ENCODE peak calls at places on chromosome 19, in seven cellular contexts. Y is CD4-positive, alpha-beta T cell; O is HFF-Myc; F is tibial nerve; A is cardiac muscle cell; P is astrocyte of the spinal cord; Q is cardiac fibroblast. V is an unnamed sample.

GRCh38 chr19:17202249-17202648 is 12.9 kb upstream of the USE1 start:
- DNase-seq in P (no peak), O (no peak), Q (no peak), Y (no peak), A (no peak), F (no peak), V (no peak)

GRCh38 chr19:37948362-37948761 is 41.4 kb downstream of the SIPA1L3 start:
- DNase-seq in A (no peak), O (no peak), Y (no peak), P (no peak), Q (no peak), F (no peak), V (no peak)

GRCh38 chr19:30378701-30379100 is 6.5 kb downstream of the ZNF536 start:
- DNase-seq in F (no peak), O (no peak), A (no peak), Q (no peak), P (no peak), Y (no peak), V (no peak)

GRCh38 chr19:56350416-56351045 is 35.9 kb upstream of the ZSCAN5A start:
- DNase-seq in Q (peak), F (no peak), Y (peak), O (peak), P (peak), A (peak), V (peak)

GRCh38 chr19:5145521-5146511 is 176.9 kb downstream of the KDM4B start:
- DNase-seq in F (no peak), Q (no peak), Y (no peak), O (no peak), P (no peak), A (no peak), V (no peak)

GRCh38 chr19:709196-709964 is 645 bp downstream of the PALM start:
- DNase-seq in O (no peak), P (no peak), F (no peak), Q (no peak), A (peak), Y (no peak), V (no peak)

GRCh38 chr19:38340927-38341326 is 5.3 kb downstream of the CATSPERG start:
- DNase-seq in O (no peak), F (no peak), A (no peak), P (no peak), Y (no peak), Q (no peak), V (no peak)

GRCh38 chr19:1087813-1088418 is 7.3 kb downstream of the POLR2E start:
- DNase-seq in F (no peak), O (no peak), Y (peak), P (no peak), Q (no peak), A (no peak), V (no peak)

GRCh38 chr19:7908078-7908699 is 4.5 kb downstream of the MAP2K7 start:
- DNase-seq in P (no peak), A (no peak), O (no peak), Q (no peak), F (no peak), Y (no peak), V (no peak)

GRCh38 chr19:38425810-38426466 is at the start of gene RASGRP4:
- DNase-seq in P (no peak), A (no peak), Y (peak), Q (no peak), F (no peak), O (no peak), V (no peak)

GRCh38 chr19:3479177-3479818 is 1.0 kb downstream of the SMIM24 start:
- DNase-seq in O (no peak), Q (peak), Y (no peak), F (no peak), A (peak), P (no peak), V (no peak)

GRCh38 chr19:37303591-37304171 is 67.2 kb upstream of the ZNF527 start:
- DNase-seq in P (no peak), F (no peak), Q (no peak), O (no peak), Y (no peak), A (peak), V (no peak)

GRCh38 chr19:47056416-47056815 is 8.0 kb upstream of the TMEM160 start:
- DNase-seq in F (no peak), Q (no peak), P (no peak), O (no peak), Y (no peak), A (no peak), V (no peak)

GRCh38 chr19:7673995-7674667 is 2.8 kb upstream of the MCEMP1 start:
- DNase-seq in Y (no peak), P (peak), F (no peak), O (peak), A (peak), Q (peak), V (no peak)

GRCh38 chr19:51368366-51369282 is at the start of gene CLDND2:
- DNase-seq in F (no peak), Y (no peak), A (no peak), O (no peak), Q (no peak), P (no peak), V (no peak)

GRCh38 chr19:31658993-31659896 is 310.0 kb upstream of the TSHZ3 start:
- DNase-seq in O (no peak), F (no peak), A (no peak), Q (no peak), Y (no peak), P (no peak), V (no peak)

GRCh38 chr19:46056536-46056935 is 15.7 kb upstream of the IGFL4 start:
- DNase-seq in A (no peak), Y (no peak), F (no peak), Q (no peak), P (no peak), O (no peak), V (no peak)

DNA sequence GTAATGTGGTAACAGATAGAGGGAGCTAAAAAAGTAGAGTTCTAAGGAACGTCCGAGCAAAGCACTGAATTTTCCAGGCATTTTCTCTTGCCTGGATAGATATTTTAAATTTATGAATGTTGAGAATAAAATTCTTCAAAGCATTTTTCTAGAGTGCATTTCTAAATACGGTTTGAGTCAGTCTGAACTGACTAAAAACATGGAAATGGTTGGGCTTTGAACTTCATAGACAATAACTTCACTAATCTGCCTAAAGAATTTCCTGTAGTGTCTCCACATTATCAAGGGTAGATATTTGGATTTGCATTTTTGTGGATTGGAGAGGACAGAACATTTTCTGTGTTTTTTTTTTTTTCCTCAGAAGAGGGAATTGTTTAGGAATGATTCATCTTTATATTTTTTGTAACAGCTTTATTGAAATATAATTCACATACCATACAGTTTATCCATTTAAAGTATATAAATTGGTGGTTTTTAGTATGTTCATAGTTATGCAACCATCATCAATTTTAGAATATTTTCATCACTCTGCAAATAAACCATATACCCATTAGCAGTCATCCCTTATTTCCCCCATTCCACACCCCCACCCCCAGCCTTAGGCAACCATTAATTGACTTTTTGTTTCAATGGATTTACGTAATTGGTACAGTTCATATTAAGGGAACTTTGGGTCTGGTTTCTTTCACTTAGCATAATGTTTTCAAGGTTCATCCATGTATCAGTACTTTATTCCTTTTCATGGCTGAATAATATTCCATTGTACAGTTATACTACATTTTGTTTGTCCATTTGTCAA is 20.7 kb downstream of the GARRE1 start:
- DNase-seq in Y (no peak), F (no peak), P (peak), A (no peak), Q (peak), O (no peak), V (peak)
- TF ChIP-seq CTCF in Y (no peak), F (no peak), P (peak), A (no peak), Q (no peak), O (no peak), V (peak)

GRCh38 chr19:12555456-12555930 is 4.2 kb upstream of the ZNF564 start:
- DNase-seq in Y (no peak), P (no peak), O (no peak), A (no peak), F (no peak), Q (no peak), V (no peak)
- TF ChIP-seq CTCF in Y (no peak), P (no peak), O (no peak), A (peak), F (no peak), Q (no peak), V (no peak)

DNA sequence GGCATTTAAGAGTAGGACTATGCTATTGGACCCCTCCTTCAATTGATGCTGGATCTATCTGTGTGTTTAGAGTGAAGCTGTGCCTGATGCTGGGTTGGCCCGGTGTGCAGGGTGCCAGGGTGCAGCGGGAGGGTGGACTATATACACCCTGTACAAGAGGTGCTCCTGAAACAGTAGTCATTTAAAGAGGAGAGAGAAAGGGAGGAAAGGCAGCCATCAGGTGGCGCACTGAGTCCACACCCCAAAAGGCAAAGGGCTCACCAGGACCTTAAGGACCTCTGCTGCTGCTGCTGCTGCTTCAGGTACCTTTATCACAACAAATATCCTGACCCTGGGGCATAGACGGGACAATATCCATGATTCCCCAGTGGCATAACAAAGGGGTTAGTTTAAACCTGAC is 39.4 kb downstream of the ZNF136 start:
- DNase-seq in Q (peak), O (no peak), A (peak), F (no peak), P (no peak), Y (peak), V (no peak)
- TF ChIP-seq CTCF in Q (peak), O (no peak), A (peak), F (no peak), P (no peak), Y (peak), V (no peak)

DNA sequence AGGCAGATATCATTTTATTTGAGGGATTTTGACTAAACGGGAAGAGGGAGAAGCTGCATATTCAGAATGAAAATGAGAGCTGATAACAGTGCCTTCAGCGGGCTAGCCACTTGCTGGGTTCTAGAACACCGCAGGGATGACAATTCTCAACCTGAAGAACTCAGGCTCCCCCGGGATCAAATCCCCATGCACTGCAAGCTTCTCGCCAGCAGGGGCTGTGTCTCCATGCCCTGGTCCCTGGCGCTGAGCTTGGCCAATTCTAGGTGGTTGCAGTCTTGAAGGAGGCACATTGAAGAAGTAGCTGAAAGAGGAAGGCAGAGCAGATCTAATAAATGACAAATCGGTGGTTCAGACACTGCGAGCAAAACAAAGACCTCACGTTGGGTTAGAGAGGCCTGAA is 128.7 kb downstream of the UQCRFS1 start:
- DNase-seq in F (no peak), A (peak), P (no peak), Q (peak), Y (no peak), O (no peak), V (no peak)
- TF ChIP-seq CTCF in F (no peak), A (peak), P (no peak), Q (peak), Y (no peak), O (no peak), V (no peak)

DNA sequence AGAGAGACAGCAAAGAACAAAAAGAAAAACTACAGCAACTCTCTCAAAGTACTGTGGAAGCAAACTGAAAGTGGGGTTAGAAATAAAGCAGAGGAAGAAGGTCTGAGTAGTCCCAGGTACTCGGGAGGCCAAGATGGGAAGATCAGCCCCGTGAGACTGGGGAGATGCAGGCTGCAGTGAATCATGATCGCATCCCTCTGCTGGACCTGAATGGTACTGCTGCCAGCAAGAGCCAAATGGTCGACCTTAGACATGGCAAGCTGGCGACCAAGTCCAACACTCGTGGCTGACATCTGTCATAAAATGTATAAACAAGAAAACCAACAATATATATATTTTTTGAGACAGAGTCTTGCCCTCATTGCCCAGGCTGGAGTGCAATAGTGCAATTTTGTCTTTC is 33.7 kb upstream of the ZNF724 start:
- DNase-seq in Y (peak), Q (peak), P (no peak), F (no peak), O (no peak), A (peak), V (no peak)
- TF ChIP-seq CTCF in Y (peak), Q (peak), P (peak), F (peak), O (peak), A (peak), V (peak)

DNA sequence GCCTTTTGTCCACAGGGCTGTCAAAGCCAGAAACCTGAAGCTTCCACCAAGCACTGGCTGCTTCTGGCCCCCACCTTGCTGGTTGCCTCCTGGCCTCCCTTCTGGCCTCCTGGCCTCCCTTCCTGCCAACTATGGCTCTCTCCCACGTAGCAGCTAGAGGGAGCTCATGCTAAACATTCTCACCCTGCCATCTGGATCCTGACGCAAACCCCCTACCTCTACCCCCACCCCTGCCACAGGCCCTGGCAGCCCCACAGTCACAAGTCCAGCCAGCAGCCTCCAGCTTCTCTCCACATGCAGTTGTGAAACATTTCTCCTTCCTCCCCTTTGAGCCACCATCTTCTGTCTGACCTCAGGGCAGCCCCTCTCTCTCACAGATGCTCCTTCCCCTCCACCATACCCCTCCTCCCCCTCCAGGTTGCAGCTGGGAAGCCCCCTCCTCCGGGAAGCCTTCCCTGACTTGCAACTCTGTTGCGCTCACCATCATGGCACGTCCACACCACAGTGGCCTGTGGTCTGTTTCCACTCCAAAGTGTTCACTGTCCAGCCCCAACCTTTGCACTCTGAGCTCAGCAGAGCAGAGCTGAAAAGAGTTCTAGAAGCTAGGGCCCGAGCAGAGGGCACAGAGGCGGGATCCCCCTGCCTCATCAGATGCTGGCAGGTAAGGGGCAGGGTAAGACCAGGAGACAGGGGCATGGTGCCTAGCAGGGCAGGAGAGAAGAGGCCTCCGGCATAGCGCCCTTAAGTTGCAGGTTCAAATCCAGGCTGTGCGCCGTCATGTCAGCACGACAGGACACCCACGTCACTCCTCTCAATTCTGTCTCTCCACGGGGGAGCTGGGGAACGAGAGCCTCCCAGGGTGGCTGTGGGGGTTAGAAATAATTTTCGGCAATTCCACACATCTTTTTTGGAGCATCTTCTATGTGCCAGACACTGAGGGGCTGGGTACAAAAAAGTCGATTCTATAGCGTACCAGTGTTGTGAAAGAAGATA is 7.3 kb downstream of the ADGRL1 start:
- DNase-seq in O (no peak), P (no peak), Q (peak), F (no peak), Y (no peak), A (no peak), V (no peak)
- TF ChIP-seq CTCF in O (peak), P (no peak), Q (peak), F (no peak), Y (no peak), A (no peak), V (peak)

GRCh38 chr19:2478756-2479555 is 3.0 kb downstream of the GADD45B start:
- DNase-seq in O (no peak), F (peak), Q (peak), Y (peak), A (no peak), P (peak), V (no peak)

GRCh38 chr19:2477141-2477710 is 1.3 kb downstream of the GADD45B start:
- DNase-seq in O (no peak), P (peak), Q (peak), Y (peak), A (peak), F (no peak), V (no peak)

GRCh38 chr19:2479556-2480194 is 3.7 kb downstream of the GADD45B start:
- DNase-seq in Q (peak), A (no peak), Y (no peak), P (no peak), O (no peak), F (no peak), V (no peak)

GRCh38 chr19:2477732-2478191 is 1.8 kb downstream of the GADD45B start:
- DNase-seq in O (no peak), A (peak), P (peak), Y (no peak), Q (peak), F (no peak), V (no peak)

GRCh38 chr19:2478324-2478755 is 2.4 kb downstream of the GADD45B start:
- DNase-seq in Q (peak), F (peak), Y (peak), P (peak), O (no peak), A (peak), V (no peak)
- TF ChIP-seq CTCF in Q (no peak), F (peak), Y (no peak), P (peak), O (no peak), A (peak), V (no peak)

V was measured in astrocyte of the cerebellum.